ENCODE peak calls at places on chromosomes 11 and 22, in four cellular contexts. I is stimulated activated CD8-positive, alpha-beta memory T cell treated with anti-CD3 and anti-CD28 coated beads, Interleukin-15, amount 100 ng/mL, for 1 hour; S is naive thymus-derived CD8-positive, alpha-beta T cell; O is GM23338. M is an unnamed sample.

GRCh38 chr11:132632641-132633124 is 899.6 kb downstream of the OPCML start:
- DNase-seq in I (no peak), S (no peak), O (no peak), M (peak; percentile 100)

GRCh38 chr11:63764712-63765631 is 3.6 kb downstream of the ZFTA start:
- DNase-seq in I (no peak), S (no peak), O (peak; percentile 68), M (no peak)

GRCh38 chr11:6210274-6210955 is 5.1 kb downstream of the C11orf42 start:
- DNase-seq in I (no peak), S (no peak), O (no peak), M (peak; percentile 21)

GRCh38 chr22:46001426-46002106 is 24.6 kb upstream of the WNT7B start:
- DNase-seq in I (no peak), S (no peak), O (no peak), M (no peak)

GRCh38 chr11:68223275-68223674 is 10.2 kb upstream of the KMT5B start:
- DNase-seq in I (no peak), S (no peak), O (no peak), M (no peak)

GRCh38 chr22:42625416-42625815 is 10.7 kb upstream of the POLDIP3 start:
- DNase-seq in I (no peak), S (no peak), O (no peak), M (no peak)

GRCh38 chr11:124481365-124482323 is 36.1 kb upstream of the OR8B8 start:
- DNase-seq in I (no peak), S (no peak), O (peak; percentile 65), M (peak; percentile 22)

GRCh38 chr11:116466231-116466630 is 306.6 kb downstream of the BUD13 start:
- DNase-seq in I (no peak), S (no peak), O (no peak), M (no peak)

GRCh38 chr22:36613958-36614357 is 85.0 kb upstream of the EIF3D start:
- DNase-seq in I (no peak), S (no peak), O (peak; percentile 34), M (no peak)

GRCh38 chr11:69971741-69972140 is 106.4 kb upstream of the ANO1 start:
- DNase-seq in I (no peak), S (no peak), O (no peak), M (no peak)

GRCh38 chr11:76783901-76784813 is 1.0 kb downstream of the TSKU start:
- DNase-seq in I (no peak), S (no peak), O (peak; percentile 94), M (peak; percentile 60)

GRCh38 chr22:47837703-47838102 is 1075.3 kb downstream of the TBC1D22A start:
- DNase-seq in I (no peak), S (no peak), O (peak; percentile 32), M (peak; percentile 15)

GRCh38 chr22:43113516-43114251 is 3.1 kb downstream of the BIK start:
- DNase-seq in I (no peak), S (no peak), O (no peak), M (no peak)

GRCh38 chr11:130042093-130042591 is 27.6 kb upstream of the APLP2 start:
- DNase-seq in I (no peak), S (no peak), O (no peak), M (peak; percentile 87)

GRCh38 chr11:109229682-109230081 is 192.3 kb upstream of the C11orf87 start:
- DNase-seq in I (no peak), S (no peak), O (no peak), M (peak; percentile 32)

GRCh38 chr11:102807921-102808320 is 10.0 kb upstream of the MMP1 start:
- DNase-seq in I (no peak), S (no peak), O (peak; percentile 95), M (no peak)